ENCODE peak calls at places on chromosomes 7 and 10, in ten cellular contexts. One of them, this sample, is unnamed.

GRCh38 chr10:3119796-3120459 is 52.6 kb downstream of the PFKP start:
- DNase-seq in endothelial cell: peak
- DNase-seq in esophagus squamous epithelium: no peak
- DNase-seq in ELR: peak
- DNase-seq in activated naive CD4-positive, alpha-beta T cell treated with anti-CD3 and anti-CD28 coated beads, Interleukin-2, amount 10 ng/mL, durations not matched to agents 7 days and 5 days: no peak
- DNase-seq in putamen: no peak
- DNase-seq in ureter: no peak
- DNase-seq in keratinocyte: no peak
- DNase-seq in astrocyte of the cerebellum: no peak
- DNase-seq in activated naive CD8-positive, alpha-beta T cell treated with anti-CD3 and anti-CD28 coated beads, Interleukin-2, amount 50 U/mL, for 16 hours: no peak
- DNase-seq in this sample: no peak

GRCh38 chr7:104629393-104629792 is 301.0 kb downstream of the LHFPL3 start:
- DNase-seq in endothelial cell: no peak
- DNase-seq in activated naive CD8-positive, alpha-beta T cell treated with anti-CD3 and anti-CD28 coated beads, Interleukin-2, amount 50 U/mL, for 16 hours: no peak
- DNase-seq in ureter: no peak
- DNase-seq in putamen: no peak
- DNase-seq in ELR: no peak
- DNase-seq in activated naive CD4-positive, alpha-beta T cell treated with anti-CD3 and anti-CD28 coated beads, Interleukin-2, amount 10 ng/mL, durations not matched to agents 7 days and 5 days: no peak
- DNase-seq in esophagus squamous epithelium: no peak
- DNase-seq in keratinocyte: no peak
- DNase-seq in astrocyte of the cerebellum: no peak
- DNase-seq in this sample: no peak

GRCh38 chr10:132001238-132001977 is 19.7 kb upstream of the BNIP3 start:
- DNase-seq in astrocyte of the cerebellum: no peak
- DNase-seq in ELR: no peak
- DNase-seq in putamen: no peak
- DNase-seq in activated naive CD4-positive, alpha-beta T cell treated with anti-CD3 and anti-CD28 coated beads, Interleukin-2, amount 10 ng/mL, durations not matched to agents 7 days and 5 days: no peak
- DNase-seq in ureter: no peak
- DNase-seq in keratinocyte: no peak
- DNase-seq in esophagus squamous epithelium: no peak
- DNase-seq in activated naive CD8-positive, alpha-beta T cell treated with anti-CD3 and anti-CD28 coated beads, Interleukin-2, amount 50 U/mL, for 16 hours: no peak
- DNase-seq in endothelial cell: no peak
- DNase-seq in this sample: no peak

GRCh38 chr7:135922263-135922662 is 54.9 kb downstream of the MTPN start:
- DNase-seq in endothelial cell: no peak
- DNase-seq in ELR: no peak
- DNase-seq in ureter: no peak
- DNase-seq in astrocyte of the cerebellum: no peak
- DNase-seq in keratinocyte: no peak
- DNase-seq in activated naive CD4-positive, alpha-beta T cell treated with anti-CD3 and anti-CD28 coated beads, Interleukin-2, amount 10 ng/mL, durations not matched to agents 7 days and 5 days: no peak
- DNase-seq in putamen: no peak
- DNase-seq in activated naive CD8-positive, alpha-beta T cell treated with anti-CD3 and anti-CD28 coated beads, Interleukin-2, amount 50 U/mL, for 16 hours: no peak
- DNase-seq in esophagus squamous epithelium: no peak
- DNase-seq in this sample: no peak

GRCh38 chr7:157228864-157229422 is 90.2 kb downstream of the UBE3C start:
- DNase-seq in esophagus squamous epithelium: no peak
- DNase-seq in activated naive CD4-positive, alpha-beta T cell treated with anti-CD3 and anti-CD28 coated beads, Interleukin-2, amount 10 ng/mL, durations not matched to agents 7 days and 5 days: peak
- DNase-seq in activated naive CD8-positive, alpha-beta T cell treated with anti-CD3 and anti-CD28 coated beads, Interleukin-2, amount 50 U/mL, for 16 hours: no peak
- DNase-seq in putamen: no peak
- DNase-seq in astrocyte of the cerebellum: no peak
- DNase-seq in ELR: peak
- DNase-seq in ureter: no peak
- DNase-seq in endothelial cell: peak
- DNase-seq in keratinocyte: no peak
- DNase-seq in this sample: peak

GRCh38 chr10:60236869-60237524 is 152.7 kb downstream of the ANK3 start:
- DNase-seq in esophagus squamous epithelium: peak
- DNase-seq in activated naive CD8-positive, alpha-beta T cell treated with anti-CD3 and anti-CD28 coated beads, Interleukin-2, amount 50 U/mL, for 16 hours: no peak
- DNase-seq in endothelial cell: no peak
- DNase-seq in ureter: peak
- DNase-seq in keratinocyte: no peak
- DNase-seq in putamen: peak
- DNase-seq in ELR: peak
- DNase-seq in astrocyte of the cerebellum: no peak
- DNase-seq in activated naive CD4-positive, alpha-beta T cell treated with anti-CD3 and anti-CD28 coated beads, Interleukin-2, amount 10 ng/mL, durations not matched to agents 7 days and 5 days: peak
- DNase-seq in this sample: no peak

GRCh38 chr7:96649981-96650380 is 59.7 kb downstream of the SEM1 start:
- DNase-seq in activated naive CD4-positive, alpha-beta T cell treated with anti-CD3 and anti-CD28 coated beads, Interleukin-2, amount 10 ng/mL, durations not matched to agents 7 days and 5 days: no peak
- DNase-seq in endothelial cell: no peak
- DNase-seq in ureter: no peak
- DNase-seq in astrocyte of the cerebellum: no peak
- DNase-seq in esophagus squamous epithelium: no peak
- DNase-seq in ELR: no peak
- DNase-seq in putamen: no peak
- DNase-seq in keratinocyte: no peak
- DNase-seq in activated naive CD8-positive, alpha-beta T cell treated with anti-CD3 and anti-CD28 coated beads, Interleukin-2, amount 50 U/mL, for 16 hours: no peak
- DNase-seq in this sample: no peak

GRCh38 chr10:22437620-22438588 is 92.6 kb downstream of the SPAG6 start:
- DNase-seq in ELR: no peak
- DNase-seq in esophagus squamous epithelium: no peak
- DNase-seq in endothelial cell: no peak
- DNase-seq in activated naive CD4-positive, alpha-beta T cell treated with anti-CD3 and anti-CD28 coated beads, Interleukin-2, amount 10 ng/mL, durations not matched to agents 7 days and 5 days: peak
- DNase-seq in activated naive CD8-positive, alpha-beta T cell treated with anti-CD3 and anti-CD28 coated beads, Interleukin-2, amount 50 U/mL, for 16 hours: peak
- DNase-seq in astrocyte of the cerebellum: no peak
- DNase-seq in ureter: peak
- DNase-seq in putamen: no peak
- DNase-seq in keratinocyte: no peak
- DNase-seq in this sample: peak

GRCh38 chr7:17178562-17178961 is 119.9 kb upstream of the AHR start:
- DNase-seq in keratinocyte: no peak
- DNase-seq in esophagus squamous epithelium: no peak
- DNase-seq in ureter: no peak
- DNase-seq in ELR: no peak
- DNase-seq in activated naive CD8-positive, alpha-beta T cell treated with anti-CD3 and anti-CD28 coated beads, Interleukin-2, amount 50 U/mL, for 16 hours: no peak
- DNase-seq in astrocyte of the cerebellum: no peak
- DNase-seq in putamen: no peak
- DNase-seq in activated naive CD4-positive, alpha-beta T cell treated with anti-CD3 and anti-CD28 coated beads, Interleukin-2, amount 10 ng/mL, durations not matched to agents 7 days and 5 days: no peak
- DNase-seq in endothelial cell: no peak
- DNase-seq in this sample: no peak

This sample was measured in activated gamma-delta T cell treated with Interleukin-2 at 50 U/mL for 16 hours.